ENCODE peak calls at places on chromosomes 5 and 9, in nine cellular contexts. L is neural progenitor cell, Q is PC-3, Z is SK-N-SH, N is OCI-LY7, S is HCT116, X is hepatocyte, M is GM23338, H is MM.1S. B is an unnamed sample.

GRCh38 chr5:10634562-10634961 is 70.7 kb downstream of the ANKRD33B start:
- DNase-seq in L (no peak), Q (no peak), Z (no peak), N (no peak), S (no peak), X (no peak), M (no peak), H (no peak), B (no peak)

GRCh38 chr9:76701441-76702031 is 62.7 kb upstream of the PCA3 start:
- DNase-seq in L (peak), Q (no peak), Z (no peak), N (no peak), S (no peak), X (no peak), M (no peak), H (no peak), B (peak)

GRCh38 chr9:135906291-135907005 is 898 bp downstream of the CAMSAP1 start:
- DNase-seq in L (peak), Q (peak), Z (peak), N (peak), S (no peak), X (peak), M (no peak), H (no peak), B (peak)

GRCh38 chr5:157942595-157942994 is 83.7 kb upstream of the CLINT1 start:
- DNase-seq in L (no peak), Q (no peak), Z (no peak), N (no peak), S (no peak), X (no peak), M (no peak), H (no peak), B (no peak)

GRCh38 chr5:173201636-173202265 is 33.3 kb downstream of the NKX2-5 start:
- DNase-seq in L (no peak), Q (peak), Z (no peak), N (no peak), S (peak), X (no peak), M (no peak), H (no peak), B (peak)

GRCh38 chr5:57082441-57083067 is 91.3 kb upstream of the GPBP1 start:
- DNase-seq in L (no peak), Q (peak), Z (peak), N (peak), S (peak), X (peak), M (peak), H (no peak), B (peak)

GRCh38 chr9:120894404-120895226 is 17.6 kb upstream of the PHF19 start:
- DNase-seq in L (peak), Q (no peak), Z (no peak), N (no peak), S (no peak), X (peak), M (peak), H (no peak), B (peak)

GRCh38 chr9:133561976-133562554 is 27.6 kb downstream of the ADAMTSL2 start:
- DNase-seq in L (no peak), Q (no peak), Z (no peak), N (no peak), S (no peak), X (no peak), M (no peak), H (no peak), B (no peak)

GRCh38 chr9:101397746-101398334 is 578 bp downstream of the MRPL50 start:
- DNase-seq in L (no peak), Q (no peak), Z (peak), N (no peak), S (no peak), X (no peak), M (no peak), H (no peak), B (no peak)

GRCh38 chr5:164350236-164350635 is 844.8 kb downstream of the MAT2B start:
- DNase-seq in L (no peak), Q (no peak), Z (no peak), N (no peak), S (no peak), X (no peak), M (no peak), H (no peak), B (no peak)

GRCh38 chr9:93711002-93711401 is 134.6 kb downstream of the PHF2 start:
- DNase-seq in L (no peak), Q (no peak), Z (no peak), N (no peak), S (no peak), X (no peak), M (no peak), H (no peak), B (no peak)

GRCh38 chr5:61332891-61333350 is 863 bp downstream of the ZSWIM6 start:
- DNase-seq in L (peak), Q (peak), Z (peak), N (no peak), S (no peak), X (peak), M (peak), H (no peak), B (peak)

GRCh38 chr5:61200582-61201155 is 38.4 kb upstream of the SMIM15 start:
- DNase-seq in L (no peak), Q (no peak), Z (no peak), N (no peak), S (no peak), X (no peak), M (peak), H (no peak), B (no peak)

GRCh38 chr9:135939351-135940265 is 21.6 kb downstream of the UBAC1 start:
- DNase-seq in L (no peak), Q (no peak), Z (no peak), N (no peak), S (no peak), X (no peak), M (no peak), H (no peak), B (no peak)

GRCh38 chr5:158770506-158770905 is 329.2 kb downstream of the EBF1 start:
- DNase-seq in L (peak), Q (peak), Z (no peak), N (peak), S (peak), X (peak), M (peak), H (no peak), B (peak)

GRCh38 chr5:56977822-56978221 is 25.9 kb upstream of the MIER3 start:
- DNase-seq in L (no peak), Q (no peak), Z (no peak), N (no peak), S (no peak), X (no peak), M (no peak), H (no peak), B (no peak)

GRCh38 chr5:5270161-5270560 is 130.0 kb downstream of the ADAMTS16 start:
- DNase-seq in L (no peak), Q (no peak), Z (no peak), N (no peak), S (no peak), X (no peak), M (no peak), H (no peak), B (no peak)

GRCh38 chr9:87081523-87081922 is 134.2 kb upstream of the GAS1 start:
- DNase-seq in L (no peak), Q (no peak), Z (no peak), N (no peak), S (no peak), X (no peak), M (no peak), H (no peak), B (no peak)

GRCh38 chr5:15702102-15702501 is 202.1 kb downstream of the FBXL7 start:
- DNase-seq in L (no peak), Q (no peak), Z (no peak), N (no peak), S (no peak), X (peak), M (peak), H (peak), B (peak)

GRCh38 chr5:132102944-132103343 is 29.4 kb downstream of the CSF2 start:
- DNase-seq in L (no peak), Q (no peak), Z (no peak), N (peak), S (no peak), X (no peak), M (no peak), H (no peak), B (no peak)
- H3K4me3 ChIP-seq in L (no peak), Q (no peak), Z (no peak), N (peak), S (peak), X (no peak), M (no peak), H (no peak), B (no peak)

GRCh38 chr5:171568389-171568788 is 148.9 kb downstream of the FGF18 start:
- DNase-seq in L (no peak), Q (no peak), Z (no peak), N (no peak), S (no peak), X (no peak), M (no peak), H (no peak), B (no peak)

DNA sequence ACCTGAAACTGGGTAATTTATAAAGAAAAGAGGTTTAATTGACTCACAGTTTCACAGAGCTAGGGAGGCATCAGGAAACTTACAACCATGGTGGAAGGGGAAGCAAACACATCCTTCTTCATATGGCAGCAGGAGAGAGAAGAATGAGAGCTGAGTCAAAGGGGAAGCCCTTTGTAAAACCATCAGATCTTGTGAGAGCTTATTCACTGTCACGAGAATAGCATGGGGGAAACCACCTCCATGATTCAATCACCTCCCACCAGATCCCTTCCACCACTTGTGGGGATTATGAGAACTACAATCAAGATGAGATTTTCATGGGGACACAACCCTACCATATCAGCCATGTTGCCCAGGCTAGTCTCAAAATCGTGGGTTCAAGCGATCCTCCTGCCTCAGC is 143.4 kb downstream of the FGF18 start:
- DNase-seq in L (no peak), Q (no peak), Z (no peak), N (no peak), S (no peak), X (no peak), M (no peak), H (no peak), B (no peak)
- TF ChIP-seq EZH2phosphoT487 in L (no peak), Q (no peak), Z (no peak), N (no peak), S (no peak), X (no peak), M (no peak), H (no peak), B (no peak)

DNA sequence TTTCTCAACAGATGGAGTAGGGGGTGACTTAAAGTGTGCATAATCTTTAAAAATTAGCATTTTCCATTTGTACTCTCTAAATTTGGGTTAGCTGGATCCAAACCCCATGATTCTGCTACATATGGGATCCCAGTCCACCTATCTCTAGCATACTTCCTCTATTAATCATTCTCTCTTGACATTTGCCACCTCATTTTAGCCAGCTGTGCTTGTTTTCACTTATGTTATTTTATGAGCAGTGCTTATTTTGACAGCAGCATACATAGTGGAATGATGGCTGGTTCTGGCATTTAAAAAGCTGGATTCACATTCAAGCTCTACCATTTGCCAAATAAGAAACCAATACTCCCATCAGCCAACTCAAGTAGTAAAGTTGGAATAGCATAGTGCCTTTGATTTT is 22.5 kb upstream of the SNX18 start:
- DNase-seq in L (no peak), Q (no peak), Z (no peak), N (no peak), S (no peak), X (no peak), M (no peak), H (no peak), B (no peak)
- H3K4me3 ChIP-seq in L (no peak), Q (no peak), Z (no peak), N (no peak), S (no peak), X (no peak), M (no peak), H (no peak), B (no peak)

DNA sequence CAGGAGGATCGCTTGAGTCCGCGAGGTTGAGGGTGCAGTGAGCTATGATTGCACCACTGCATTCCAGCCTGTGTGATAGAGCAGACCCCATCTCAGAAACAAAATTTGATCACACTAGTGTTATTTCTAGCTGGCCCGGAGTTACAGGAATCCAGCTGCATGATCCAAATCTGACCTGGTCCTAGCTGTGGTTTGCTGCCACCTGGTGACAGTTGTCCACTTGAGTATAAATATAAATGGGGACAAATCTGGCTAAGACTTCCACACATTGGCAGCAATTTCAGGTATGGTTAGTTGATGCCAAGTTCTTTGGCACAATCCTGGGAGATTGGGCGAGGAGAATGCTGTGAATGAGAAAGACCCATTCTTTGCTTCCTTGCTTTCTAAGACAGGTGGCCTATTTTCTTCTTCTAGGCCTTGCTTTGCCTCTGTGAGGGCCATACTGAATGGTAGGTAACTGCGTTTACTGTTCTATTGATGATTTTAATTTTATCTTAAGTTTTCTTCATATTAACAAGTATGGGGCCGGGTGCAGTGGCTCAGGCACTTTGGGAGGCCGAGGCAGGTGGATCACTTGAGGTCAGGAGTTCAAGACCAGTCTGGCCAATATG is 35.4 kb downstream of the UBE2R2 start:
- DNase-seq in L (peak), Q (peak), Z (peak), N (peak), S (peak), X (peak), M (peak), H (peak), B (peak)
- TF ChIP-seq EZH2phosphoT487 in L (no peak), Q (no peak), Z (no peak), N (no peak), S (no peak), X (no peak), M (no peak), H (no peak), B (no peak)

DNA sequence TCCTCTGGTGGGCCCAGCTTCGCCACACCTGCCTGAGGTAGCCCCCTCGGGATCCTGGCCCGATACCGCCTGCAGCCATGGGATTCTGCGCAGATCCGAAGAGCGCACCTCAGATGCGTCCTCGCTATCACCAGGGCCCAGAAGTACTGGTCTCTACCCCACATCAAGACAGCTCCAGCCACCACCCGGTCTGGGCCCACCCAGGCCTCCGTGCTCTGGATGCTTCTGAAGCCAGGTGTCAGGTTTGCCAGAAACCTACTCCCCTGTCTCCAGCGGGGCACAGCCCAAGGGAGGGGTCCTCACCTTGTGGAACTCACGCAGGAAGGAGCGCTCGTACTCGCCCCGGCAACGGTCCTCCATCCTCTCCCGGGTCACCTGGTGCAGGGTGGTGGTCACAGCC is 2.4 kb downstream of the ANAPC2 start:
- DNase-seq in L (no peak), Q (no peak), Z (no peak), N (no peak), S (no peak), X (no peak), M (no peak), H (no peak), B (no peak)
- H3K4me3 ChIP-seq in L (no peak), Q (no peak), Z (no peak), N (no peak), S (no peak), X (no peak), M (no peak), H (no peak), B (no peak)

DNA sequence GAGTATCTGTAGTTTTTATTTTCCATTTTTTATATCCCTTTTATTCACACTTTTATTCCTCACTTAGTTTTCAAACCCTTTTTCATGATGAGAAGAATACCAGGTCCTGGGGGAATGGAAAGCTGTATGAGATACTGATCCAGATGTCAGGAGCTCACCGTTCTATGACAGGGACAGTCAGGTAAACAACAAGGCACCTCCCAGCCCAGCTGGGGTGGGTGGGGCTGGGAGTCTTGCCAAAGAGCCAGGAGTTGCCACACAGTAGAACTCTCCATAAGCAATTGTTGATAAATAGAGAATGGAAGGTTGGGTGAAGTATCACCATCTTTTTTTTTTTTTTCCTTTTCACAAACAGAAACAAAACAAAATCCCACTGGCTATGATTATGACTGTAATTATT is 225.8 kb downstream of the NSG2 start:
- DNase-seq in L (no peak), Q (no peak), Z (no peak), N (no peak), S (no peak), X (no peak), M (no peak), H (peak), B (no peak)
- TF ChIP-seq EZH2phosphoT487 in L (no peak), Q (no peak), Z (no peak), N (no peak), S (no peak), X (no peak), M (no peak), H (no peak), B (no peak)

GRCh38 chr9:129889461-129889935 is 54.2 kb downstream of the USP20 start:
- DNase-seq in L (no peak), Q (no peak), Z (no peak), N (no peak), S (no peak), X (no peak), M (peak), H (no peak), B (no peak)

GRCh38 chr9:129888809-129889460 is 53.7 kb downstream of the USP20 start:
- DNase-seq in L (no peak), Q (no peak), Z (no peak), N (no peak), S (no peak), X (no peak), M (no peak), H (no peak), B (no peak)

GRCh38 chr9:129886226-129887174 is 51.2 kb downstream of the USP20 start:
- DNase-seq in L (no peak), Q (no peak), Z (no peak), N (no peak), S (no peak), X (no peak), M (no peak), H (peak), B (no peak)

GRCh38 chr9:129887210-129888084 is 52.2 kb downstream of the USP20 start:
- DNase-seq in L (no peak), Q (no peak), Z (no peak), N (peak), S (no peak), X (no peak), M (no peak), H (peak), B (peak)

DNA sequence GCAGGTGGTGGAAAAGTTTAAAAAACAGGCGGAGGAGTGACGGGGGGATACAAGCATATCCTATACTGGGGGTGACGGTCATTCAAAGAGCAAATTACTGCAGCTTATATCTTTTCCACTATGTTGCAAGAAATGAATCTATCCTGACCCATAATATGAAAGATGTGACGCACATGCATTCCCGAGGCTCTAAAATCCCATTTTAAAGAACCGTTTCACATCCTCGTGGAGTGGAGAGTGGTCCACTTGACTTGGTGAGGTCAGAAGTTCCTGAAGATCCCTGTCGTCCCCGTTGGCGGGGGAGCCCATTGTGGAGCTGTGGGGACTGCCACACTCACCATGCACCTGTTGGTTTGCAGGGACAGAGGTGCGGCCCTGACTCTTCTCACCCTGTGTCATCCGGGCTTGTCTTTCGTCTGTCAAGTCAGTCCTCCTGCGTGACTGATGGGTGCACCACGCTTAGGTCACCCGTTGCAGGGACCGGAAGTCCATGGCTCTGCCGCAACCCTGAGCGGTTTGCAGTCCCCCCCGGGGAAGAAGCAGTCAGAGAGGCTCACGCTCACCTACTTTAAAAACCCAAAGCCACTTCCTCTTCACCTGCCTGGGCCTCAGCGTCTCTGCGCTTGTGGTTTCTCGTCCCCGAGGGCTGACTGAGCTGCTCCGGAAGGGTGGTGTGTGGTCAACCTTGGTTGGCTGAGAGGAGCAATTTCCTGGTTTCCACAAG is 53.0 kb downstream of the USP20 start:
- DNase-seq in L (no peak), Q (no peak), Z (no peak), N (peak), S (no peak), X (no peak), M (no peak), H (peak), B (no peak)
- H3K4me3 ChIP-seq in L (no peak), Q (no peak), Z (no peak), N (peak), S (no peak), X (no peak), M (no peak), H (peak), B (no peak)

B was measured in GM23248.